ENCODE peak calls at places on chromosomes 13 and 19, in four cellular contexts. One of them, this sample, is unnamed. For H3K4me1 and H3K27me3, the result is how much of the 10 kb centered on the place peaks cover.

GRCh38 chr19:7874080-7874856 is at the start of gene PRR36:
- DNase-seq in lower lobe of right lung: peak
- DNase-seq in tibial artery: no peak
- DNase-seq in aorta: no peak
- DNase-seq in this sample: no peak

GRCh38 chr19:15293751-15294505 is 38.4 kb downstream of the BRD4 start:
- DNase-seq in aorta: no peak
- DNase-seq in lower lobe of right lung: no peak
- DNase-seq in tibial artery: no peak
- DNase-seq in this sample: no peak

GRCh38 chr19:48859711-48860572 is 8.5 kb downstream of the PLEKHA4 start:
- DNase-seq in tibial artery: no peak
- DNase-seq in lower lobe of right lung: peak
- DNase-seq in aorta: peak
- DNase-seq in this sample: no peak

GRCh38 chr13:23506821-23507210 is 63.4 kb upstream of the TNFRSF19 start:
- DNase-seq in lower lobe of right lung: no peak
- DNase-seq in aorta: no peak
- DNase-seq in tibial artery: no peak
- DNase-seq in this sample: no peak

GRCh38 chr19:43789029-43789428 is 8.3 kb upstream of the KCNN4 start:
- DNase-seq in tibial artery: no peak
- DNase-seq in lower lobe of right lung: no peak
- DNase-seq in aorta: no peak
- DNase-seq in this sample: no peak

GRCh38 chr19:38852231-38853044 is 2.7 kb upstream of the HNRNPL start:
- DNase-seq in lower lobe of right lung: peak
- DNase-seq in aorta: peak
- DNase-seq in tibial artery: peak
- DNase-seq in this sample: no peak

GRCh38 chr13:20461481-20461859 is 64.2 kb downstream of the CRYL1 start:
- DNase-seq in lower lobe of right lung: no peak
- DNase-seq in tibial artery: no peak
- DNase-seq in aorta: no peak
- DNase-seq in this sample: no peak

GRCh38 chr19:8254286-8255001 is 45.3 kb downstream of the CERS4 start:
- DNase-seq in tibial artery: no peak
- DNase-seq in aorta: no peak
- DNase-seq in lower lobe of right lung: no peak
- DNase-seq in this sample: no peak

GRCh38 chr13:95300625-95301134 is 571 bp downstream of the ABCC4 start:
- DNase-seq in aorta: peak
- DNase-seq in lower lobe of right lung: peak
- DNase-seq in tibial artery: no peak
- DNase-seq in this sample: no peak

GRCh38 chr13:44404261-44405139 is 30.9 kb downstream of the SERP2 start:
- DNase-seq in aorta: no peak
- DNase-seq in tibial artery: no peak
- DNase-seq in lower lobe of right lung: no peak
- DNase-seq in this sample: no peak

GRCh38 chr13:59689057-59689456 is 474.7 kb downstream of the DIAPH3 start:
- DNase-seq in lower lobe of right lung: no peak
- DNase-seq in tibial artery: no peak
- DNase-seq in aorta: no peak
- DNase-seq in this sample: no peak

GRCh38 chr19:48247212-48247611 is 8.5 kb downstream of the CARD8 start:
- DNase-seq in tibial artery: no peak
- DNase-seq in lower lobe of right lung: no peak
- DNase-seq in aorta: no peak
- DNase-seq in this sample: no peak

GRCh38 chr13:20197361-20197834 is 4.7 kb upstream of the GJB2 start:
- DNase-seq in lower lobe of right lung: no peak
- DNase-seq in tibial artery: no peak
- DNase-seq in aorta: no peak
- DNase-seq in this sample: peak

GRCh38 chr13:87537946-87538345 is 133.2 kb upstream of the SLITRK5 start:
- DNase-seq in tibial artery: no peak
- DNase-seq in aorta: no peak
- DNase-seq in lower lobe of right lung: no peak
- DNase-seq in this sample: no peak

GRCh38 chr13:30690282-30691188 is 44.8 kb upstream of the ALOX5AP start:
- DNase-seq in aorta: peak
- DNase-seq in lower lobe of right lung: peak
- DNase-seq in tibial artery: peak
- DNase-seq in this sample: no peak

GRCh38 chr13:42486711-42487198 is 87.2 kb upstream of the TNFSF11 start:
- DNase-seq in lower lobe of right lung: no peak
- DNase-seq in tibial artery: no peak
- DNase-seq in aorta: no peak
- DNase-seq in this sample: no peak

GRCh38 chr13:76438050-76438449 is 448.2 kb downstream of the KCTD12 start:
- DNase-seq in aorta: no peak
- DNase-seq in lower lobe of right lung: no peak
- DNase-seq in tibial artery: no peak
- DNase-seq in this sample: no peak

GRCh38 chr19:38744906-38745305 is 632 bp upstream of the CAPN12 start:
- DNase-seq in aorta: no peak
- DNase-seq in tibial artery: no peak
- DNase-seq in lower lobe of right lung: peak
- DNase-seq in this sample: no peak

GRCh38 chr13:70375718-70376117 is 267.5 kb upstream of the KLHL1 start:
- DNase-seq in lower lobe of right lung: no peak
- DNase-seq in aorta: no peak
- DNase-seq in tibial artery: no peak
- DNase-seq in this sample: no peak

GRCh38 chr13:97938701-97939475 is 14.6 kb upstream of the IPO5 start:
- DNase-seq in lower lobe of right lung: no peak
- DNase-seq in tibial artery: no peak
- DNase-seq in aorta: no peak
- DNase-seq in this sample: no peak

DNA sequence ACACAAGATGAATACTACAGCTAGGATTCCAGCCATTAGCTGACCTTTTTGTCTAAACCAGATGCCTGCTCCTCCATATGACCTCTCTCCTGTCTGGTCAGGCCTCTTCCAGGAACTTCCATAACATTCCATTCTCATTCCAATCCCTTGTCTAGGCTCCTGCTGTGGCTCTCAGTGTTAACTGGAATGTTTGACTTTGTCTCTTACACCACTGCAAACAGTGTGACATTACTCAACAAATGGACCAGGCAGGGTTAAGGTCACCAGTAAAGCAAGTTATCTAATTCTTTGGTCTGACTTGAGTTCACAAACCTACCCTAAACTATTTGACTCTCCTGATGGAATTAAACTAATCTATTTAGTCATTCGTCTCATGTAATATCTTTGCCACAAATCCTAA is 2.1 kb upstream of the GPC6 start:
- DNase-seq in aorta: no peak
- DNase-seq in lower lobe of right lung: no peak
- DNase-seq in tibial artery: no peak
- DNase-seq in this sample: no peak
- H3K4me1 ChIP-seq in aorta: under half
- H3K4me1 ChIP-seq in lower lobe of right lung: under half
- H3K4me1 ChIP-seq in tibial artery: under half
- H3K4me1 ChIP-seq in this sample: under half

GRCh38 chr19:45682908-45683307 is 8.8 kb downstream of the SNRPD2 start:
- DNase-seq in lower lobe of right lung: no peak
- DNase-seq in aorta: no peak
- DNase-seq in tibial artery: no peak
- DNase-seq in this sample: no peak

GRCh38 chr19:45682117-45682516 is 9.6 kb downstream of the SNRPD2 start:
- DNase-seq in aorta: no peak
- DNase-seq in lower lobe of right lung: no peak
- DNase-seq in tibial artery: no peak
- DNase-seq in this sample: no peak

GRCh38 chr19:45676851-45677263 is 8.8 kb downstream of the GIPR start:
- DNase-seq in tibial artery: no peak
- DNase-seq in lower lobe of right lung: peak
- DNase-seq in aorta: no peak
- DNase-seq in this sample: no peak

GRCh38 chr19:45681391-45682015 is 10.2 kb downstream of the SNRPD2 start:
- DNase-seq in aorta: peak
- DNase-seq in lower lobe of right lung: peak
- DNase-seq in tibial artery: peak
- DNase-seq in this sample: no peak

DNA sequence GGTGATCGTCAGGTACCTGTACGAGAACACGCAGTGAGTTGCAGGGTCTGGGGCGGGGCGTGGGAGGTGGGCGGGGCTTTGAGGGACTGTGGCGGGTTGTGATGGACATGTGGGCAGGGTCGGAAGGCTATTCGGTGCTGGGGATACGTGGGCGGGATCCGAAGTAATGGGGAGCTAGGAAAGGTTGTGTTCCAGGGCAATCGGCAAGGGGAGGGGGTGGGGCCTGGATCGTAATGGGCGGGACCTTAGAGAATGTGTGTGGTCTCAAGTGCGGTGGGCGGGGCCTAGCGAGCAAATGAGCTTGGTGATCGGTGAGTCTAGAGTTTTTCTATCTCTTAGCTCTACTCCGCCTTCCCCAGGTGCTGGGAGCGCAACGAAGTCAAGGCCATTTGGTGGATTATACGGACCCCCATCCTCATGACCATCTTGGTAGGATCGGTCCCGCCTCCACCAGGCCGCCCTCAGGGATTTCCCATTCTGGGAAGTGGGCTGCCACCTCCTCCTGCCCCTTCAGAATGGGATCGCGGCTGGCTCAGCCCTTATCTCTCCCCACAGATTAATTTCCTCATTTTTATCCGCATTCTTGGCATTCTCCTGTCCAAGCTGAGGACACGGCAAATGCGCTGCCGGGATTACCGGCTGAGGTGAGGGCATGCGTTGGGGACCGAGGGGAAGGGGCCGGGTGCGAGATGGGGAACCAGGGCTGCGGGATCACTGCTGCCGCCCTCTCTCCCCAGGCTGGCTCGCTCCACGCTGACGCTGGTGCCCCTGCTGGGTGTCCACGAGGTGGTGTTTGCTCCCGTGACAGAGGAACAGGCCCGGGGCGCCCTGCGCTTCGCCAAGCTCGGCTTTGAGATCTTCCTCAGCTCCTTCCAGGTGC is 9.6 kb downstream of the GIPR start:
- DNase-seq in tibial artery: peak
- DNase-seq in aorta: peak
- DNase-seq in lower lobe of right lung: peak
- DNase-seq in this sample: no peak
- H3K27me3 ChIP-seq in tibial artery: under half
- H3K27me3 ChIP-seq in aorta: under half
- H3K27me3 ChIP-seq in lower lobe of right lung: under half
- H3K27me3 ChIP-seq in this sample: under half

DNA sequence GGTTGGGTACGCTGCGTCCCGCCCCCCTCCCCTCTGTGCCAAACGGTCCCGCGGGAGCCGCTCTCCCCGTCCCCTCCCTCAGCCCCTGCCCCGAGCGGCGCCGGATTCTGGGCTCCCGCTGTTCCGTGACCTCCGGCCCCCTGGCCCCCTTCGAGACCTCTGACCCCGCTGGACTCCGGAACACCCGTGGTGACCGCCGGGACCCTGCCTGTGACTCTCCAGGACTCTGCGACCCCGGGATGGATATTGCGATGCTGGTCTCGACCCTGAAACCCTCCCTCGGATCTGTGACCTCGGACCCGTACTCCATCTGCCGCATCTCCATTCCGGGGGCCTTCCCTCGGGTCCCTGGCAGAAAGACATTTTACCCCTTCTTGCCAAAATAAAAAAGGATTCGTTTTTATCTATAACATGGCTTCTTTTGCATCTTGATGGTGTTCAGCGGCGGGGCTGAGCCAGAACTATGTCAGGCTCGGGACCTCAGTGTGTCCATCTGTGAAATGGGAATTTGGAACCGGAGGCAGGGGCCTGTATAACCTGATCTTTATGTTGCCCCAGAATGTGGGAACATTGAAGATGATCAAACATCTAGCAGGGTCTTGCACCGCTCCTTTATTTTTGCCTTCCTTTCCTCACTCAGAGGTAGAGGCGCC is 654 bp upstream of the MEGF8 start:
- DNase-seq in tibial artery: no peak
- DNase-seq in lower lobe of right lung: no peak
- DNase-seq in aorta: no peak
- DNase-seq in this sample: no peak
- H3K4me3 ChIP-seq in tibial artery: peak
- H3K4me3 ChIP-seq in lower lobe of right lung: peak
- H3K4me3 ChIP-seq in aorta: no peak
- H3K4me3 ChIP-seq in this sample: peak

GRCh38 chr19:1254081-1254527 is 5.7 kb downstream of the MIDN start:
- DNase-seq in lower lobe of right lung: peak
- DNase-seq in tibial artery: no peak
- DNase-seq in aorta: peak
- DNase-seq in this sample: no peak
- H3K4me1 ChIP-seq in lower lobe of right lung: half or more
- H3K4me1 ChIP-seq in tibial artery: half or more
- H3K4me1 ChIP-seq in aorta: under half
- H3K4me1 ChIP-seq in this sample: under half

DNA sequence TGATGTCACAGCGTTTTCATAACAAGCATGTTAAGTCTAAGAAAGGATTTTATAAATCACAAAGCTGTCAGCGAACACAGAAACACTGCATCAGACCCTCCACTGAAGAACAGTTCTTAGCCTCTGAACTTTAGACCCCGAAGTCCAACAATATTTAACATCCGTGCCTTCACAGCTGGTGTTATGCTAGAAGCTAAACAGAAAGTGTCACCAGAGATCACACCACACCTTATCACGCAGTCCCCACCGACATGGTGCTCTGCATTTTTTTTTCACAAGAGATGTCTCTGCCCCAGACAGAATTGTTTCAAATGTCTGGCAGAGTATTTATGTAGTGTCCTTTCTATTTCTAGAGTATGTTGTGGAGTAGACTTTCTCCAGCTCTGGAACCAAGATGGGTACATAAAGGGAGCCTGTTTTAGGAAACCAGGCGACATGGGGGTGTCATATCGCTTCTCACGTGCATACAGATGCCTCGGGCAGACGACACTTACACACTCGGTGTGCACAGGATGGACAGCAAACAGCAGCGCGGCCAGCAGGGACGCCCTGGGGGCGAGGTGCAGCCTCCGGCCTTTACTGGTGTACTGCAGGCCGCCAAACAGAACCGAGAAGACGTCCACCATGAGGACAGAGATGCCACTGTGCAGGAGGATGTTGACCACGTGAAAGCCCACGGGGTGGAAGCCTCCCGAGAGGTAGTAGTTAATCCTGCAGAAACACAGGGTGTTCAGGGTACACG is 12.0 kb downstream of the TMTC4 start:
- DNase-seq in tibial artery: no peak
- DNase-seq in aorta: no peak
- DNase-seq in lower lobe of right lung: no peak
- DNase-seq in this sample: no peak
- H3K27me3 ChIP-seq in tibial artery: under half
- H3K27me3 ChIP-seq in aorta: under half
- H3K27me3 ChIP-seq in lower lobe of right lung: under half
- H3K27me3 ChIP-seq in this sample: under half

GRCh38 chr19:45041125-45041524 is 2.3 kb downstream of the CLASRP start:
- DNase-seq in lower lobe of right lung: no peak
- DNase-seq in aorta: no peak
- DNase-seq in tibial artery: no peak
- DNase-seq in this sample: no peak
- H3K4me3 ChIP-seq in lower lobe of right lung: no peak
- H3K4me3 ChIP-seq in aorta: no peak
- H3K4me3 ChIP-seq in tibial artery: no peak
- H3K4me3 ChIP-seq in this sample: no peak